ENCODE peak calls at places on chromosomes 3 and 15, in six cellular contexts. One of them, this sample, is unnamed. For H3K9me3, the result is how much of the 10 kb centered on the place peaks cover.

GRCh38 chr3:30643763-30644462 is 37.5 kb downstream of the TGFBR2 start:
- ATAC-seq in GM12878: peak
- ATAC-seq in HepG2: peak
- ATAC-seq in K562: no peak
- ATAC-seq in A549: peak
- ATAC-seq in upper lobe of left lung: no peak
- ATAC-seq in this sample: peak

GRCh38 chr15:50181983-50182232 is at the start of gene SLC27A2:
- ATAC-seq in GM12878: peak
- ATAC-seq in HepG2: peak
- ATAC-seq in K562: peak
- ATAC-seq in A549: peak
- ATAC-seq in upper lobe of left lung: peak
- ATAC-seq in this sample: peak

GRCh38 chr15:87493803-87494202 is 762.7 kb downstream of the NTRK3 start:
- ATAC-seq in GM12878: no peak
- ATAC-seq in HepG2: no peak
- ATAC-seq in K562: no peak
- ATAC-seq in A549: no peak
- ATAC-seq in upper lobe of left lung: no peak
- ATAC-seq in this sample: no peak

GRCh38 chr3:11254876-11255275 is 17.3 kb upstream of the ATG7 start:
- ATAC-seq in GM12878: no peak
- ATAC-seq in HepG2: no peak
- ATAC-seq in K562: no peak
- ATAC-seq in A549: no peak
- ATAC-seq in upper lobe of left lung: no peak
- ATAC-seq in this sample: no peak

GRCh38 chr3:180980612-180981011 is 8.9 kb downstream of the DNAJC19 start:
- ATAC-seq in GM12878: peak
- ATAC-seq in HepG2: peak
- ATAC-seq in K562: peak
- ATAC-seq in A549: no peak
- ATAC-seq in upper lobe of left lung: no peak
- ATAC-seq in this sample: no peak

GRCh38 chr3:25854635-25855034 is 64.7 kb downstream of the OXSM start:
- ATAC-seq in GM12878: no peak
- ATAC-seq in HepG2: peak
- ATAC-seq in K562: peak
- ATAC-seq in A549: peak
- ATAC-seq in upper lobe of left lung: peak
- ATAC-seq in this sample: peak

GRCh38 chr3:191435981-191436380 is 25.0 kb upstream of the PYDC2 start:
- ATAC-seq in GM12878: no peak
- ATAC-seq in HepG2: no peak
- ATAC-seq in K562: no peak
- ATAC-seq in A549: no peak
- ATAC-seq in upper lobe of left lung: no peak
- ATAC-seq in this sample: no peak

GRCh38 chr3:151228291-151229125 is 25.5 kb upstream of the GPR171 start:
- ATAC-seq in GM12878: peak
- ATAC-seq in HepG2: peak
- ATAC-seq in K562: peak
- ATAC-seq in A549: peak
- ATAC-seq in upper lobe of left lung: no peak
- ATAC-seq in this sample: no peak

GRCh38 chr3:111851511-111851954 is 7.5 kb upstream of the PHLDB2 start:
- ATAC-seq in GM12878: no peak
- ATAC-seq in HepG2: no peak
- ATAC-seq in K562: no peak
- ATAC-seq in A549: peak
- ATAC-seq in upper lobe of left lung: no peak
- ATAC-seq in this sample: peak

GRCh38 chr3:94184781-94185180 is 121.9 kb downstream of the NSUN3 start:
- ATAC-seq in GM12878: no peak
- ATAC-seq in HepG2: no peak
- ATAC-seq in K562: no peak
- ATAC-seq in A549: no peak
- ATAC-seq in upper lobe of left lung: no peak
- ATAC-seq in this sample: no peak

GRCh38 chr3:122469659-122470058 is 45.1 kb downstream of the KPNA1 start:
- ATAC-seq in GM12878: peak
- ATAC-seq in HepG2: no peak
- ATAC-seq in K562: no peak
- ATAC-seq in A549: no peak
- ATAC-seq in upper lobe of left lung: no peak
- ATAC-seq in this sample: no peak

GRCh38 chr3:80238606-80239005 is 470.8 kb upstream of the ROBO1 start:
- ATAC-seq in GM12878: no peak
- ATAC-seq in HepG2: no peak
- ATAC-seq in K562: no peak
- ATAC-seq in A549: no peak
- ATAC-seq in upper lobe of left lung: no peak
- ATAC-seq in this sample: no peak

GRCh38 chr15:100020614-100021013 is 287.4 kb upstream of the LYSMD4 start:
- ATAC-seq in GM12878: no peak
- ATAC-seq in HepG2: no peak
- ATAC-seq in K562: peak
- ATAC-seq in A549: peak
- ATAC-seq in upper lobe of left lung: no peak
- ATAC-seq in this sample: no peak

GRCh38 chr15:64213646-64214045 is 50.8 kb upstream of the PPIB start:
- ATAC-seq in GM12878: no peak
- ATAC-seq in HepG2: no peak
- ATAC-seq in K562: no peak
- ATAC-seq in A549: no peak
- ATAC-seq in upper lobe of left lung: no peak
- ATAC-seq in this sample: no peak

GRCh38 chr3:69787436-69788168 is 48.3 kb downstream of the MITF start:
- ATAC-seq in GM12878: peak
- ATAC-seq in HepG2: no peak
- ATAC-seq in K562: no peak
- ATAC-seq in A549: peak
- ATAC-seq in upper lobe of left lung: no peak
- ATAC-seq in this sample: peak

GRCh38 chr3:59247402-59247841 is 197.6 kb upstream of the CFAP20DC start:
- ATAC-seq in GM12878: peak
- ATAC-seq in HepG2: no peak
- ATAC-seq in K562: no peak
- ATAC-seq in A549: no peak
- ATAC-seq in upper lobe of left lung: no peak
- ATAC-seq in this sample: no peak

GRCh38 chr3:188090626-188091309 is 63.2 kb upstream of the LPP start:
- ATAC-seq in GM12878: no peak
- ATAC-seq in HepG2: no peak
- ATAC-seq in K562: no peak
- ATAC-seq in A549: no peak
- ATAC-seq in upper lobe of left lung: no peak
- ATAC-seq in this sample: no peak

GRCh38 chr3:53140575-53141467 is 10.6 kb upstream of the RFT1 start:
- ATAC-seq in GM12878: peak
- ATAC-seq in HepG2: no peak
- ATAC-seq in K562: peak
- ATAC-seq in A549: peak
- ATAC-seq in upper lobe of left lung: peak
- ATAC-seq in this sample: no peak

GRCh38 chr3:14142567-14143270 is 17.9 kb downstream of the TMEM43 start:
- ATAC-seq in GM12878: no peak
- ATAC-seq in HepG2: no peak
- ATAC-seq in K562: no peak
- ATAC-seq in A549: no peak
- ATAC-seq in upper lobe of left lung: no peak
- ATAC-seq in this sample: no peak

GRCh38 chr3:143429628-143430514 is 310.3 kb downstream of the CHST2 start:
- ATAC-seq in GM12878: no peak
- ATAC-seq in HepG2: no peak
- ATAC-seq in K562: peak
- ATAC-seq in A549: no peak
- ATAC-seq in upper lobe of left lung: no peak
- ATAC-seq in this sample: no peak

GRCh38 chr15:63288342-63288741 is 10.9 kb downstream of the APH1B start:
- ATAC-seq in GM12878: peak
- ATAC-seq in HepG2: no peak
- ATAC-seq in K562: peak
- ATAC-seq in A549: peak
- ATAC-seq in upper lobe of left lung: no peak
- ATAC-seq in this sample: no peak

GRCh38 chr3:10602769-10603768 is 97.7 kb upstream of the ATP2B2 start:
- ATAC-seq in GM12878: peak
- ATAC-seq in HepG2: no peak
- ATAC-seq in K562: no peak
- ATAC-seq in A549: no peak
- ATAC-seq in upper lobe of left lung: peak
- ATAC-seq in this sample: no peak

GRCh38 chr3:50299929-50300680 is 900 bp upstream of the HYAL3 start:
- ATAC-seq in GM12878: peak
- ATAC-seq in HepG2: no peak
- ATAC-seq in K562: peak
- ATAC-seq in A549: no peak
- ATAC-seq in upper lobe of left lung: peak
- ATAC-seq in this sample: no peak

GRCh38 chr3:72155391-72156064 is 370.6 kb upstream of the PROK2 start:
- ATAC-seq in GM12878: no peak
- ATAC-seq in HepG2: peak
- ATAC-seq in K562: peak
- ATAC-seq in A549: peak
- ATAC-seq in upper lobe of left lung: peak
- ATAC-seq in this sample: peak

GRCh38 chr3:22887664-22888291 is 315.3 kb upstream of the UBE2E2 start:
- ATAC-seq in GM12878: peak
- ATAC-seq in HepG2: no peak
- ATAC-seq in K562: no peak
- ATAC-seq in A549: peak
- ATAC-seq in upper lobe of left lung: no peak
- ATAC-seq in this sample: no peak

GRCh38 chr3:69451594-69451993 is 65.7 kb upstream of the FRMD4B start:
- ATAC-seq in GM12878: peak
- ATAC-seq in HepG2: no peak
- ATAC-seq in K562: no peak
- ATAC-seq in A549: peak
- ATAC-seq in upper lobe of left lung: no peak
- ATAC-seq in this sample: no peak

GRCh38 chr3:97974996-97975395 is 2.8 kb upstream of the RIOX2 start:
- ATAC-seq in GM12878: no peak
- ATAC-seq in HepG2: no peak
- ATAC-seq in K562: no peak
- ATAC-seq in A549: no peak
- ATAC-seq in upper lobe of left lung: no peak
- ATAC-seq in this sample: no peak

GRCh38 chr3:71130516-71131384 is 452.8 kb downstream of the FOXP1 start:
- ATAC-seq in GM12878: peak
- ATAC-seq in HepG2: peak
- ATAC-seq in K562: peak
- ATAC-seq in A549: peak
- ATAC-seq in upper lobe of left lung: peak
- ATAC-seq in this sample: peak

GRCh38 chr3:71129611-71130515 is 453.7 kb downstream of the FOXP1 start:
- ATAC-seq in GM12878: no peak
- ATAC-seq in HepG2: no peak
- ATAC-seq in K562: peak
- ATAC-seq in A549: peak
- ATAC-seq in upper lobe of left lung: no peak
- ATAC-seq in this sample: no peak

GRCh38 chr3:71132995-71133730 is 450.4 kb downstream of the FOXP1 start:
- ATAC-seq in GM12878: no peak
- ATAC-seq in HepG2: no peak
- ATAC-seq in K562: no peak
- ATAC-seq in A549: no peak
- ATAC-seq in upper lobe of left lung: no peak
- ATAC-seq in this sample: no peak

GRCh38 chr3:71131893-71132314 is 451.6 kb downstream of the FOXP1 start:
- ATAC-seq in GM12878: no peak
- ATAC-seq in HepG2: no peak
- ATAC-seq in K562: peak
- ATAC-seq in A549: no peak
- ATAC-seq in upper lobe of left lung: no peak
- ATAC-seq in this sample: no peak

GRCh38 chr3:71131385-71131871 is 452.1 kb downstream of the FOXP1 start:
- ATAC-seq in GM12878: no peak
- ATAC-seq in HepG2: no peak
- ATAC-seq in K562: no peak
- ATAC-seq in A549: no peak
- ATAC-seq in upper lobe of left lung: no peak
- ATAC-seq in this sample: no peak
- TF ChIP-seq EP300 in GM12878: no peak
- TF ChIP-seq EP300 in HepG2: no peak
- TF ChIP-seq EP300 in K562: no peak
- TF ChIP-seq EP300 in A549: no peak
- TF ChIP-seq EP300 in upper lobe of left lung: no peak
- TF ChIP-seq EP300 in this sample: no peak

GRCh38 chr3:74409066-74409465 is 205.4 kb downstream of the CNTN3 start:
- ATAC-seq in GM12878: no peak
- ATAC-seq in HepG2: no peak
- ATAC-seq in K562: no peak
- ATAC-seq in A549: no peak
- ATAC-seq in upper lobe of left lung: no peak
- ATAC-seq in this sample: no peak
- H3K9me3 ChIP-seq in GM12878: under half
- H3K9me3 ChIP-seq in HepG2: under half
- H3K9me3 ChIP-seq in K562: under half
- H3K9me3 ChIP-seq in A549: under half
- H3K9me3 ChIP-seq in upper lobe of left lung: under half
- H3K9me3 ChIP-seq in this sample: under half

GRCh38 chr3:15859507-15860013 is 61.8 kb upstream of the ANKRD28 start:
- ATAC-seq in GM12878: peak
- ATAC-seq in HepG2: peak
- ATAC-seq in K562: peak
- ATAC-seq in A549: peak
- ATAC-seq in upper lobe of left lung: peak
- ATAC-seq in this sample: peak
- TF ChIP-seq EP300 in GM12878: no peak
- TF ChIP-seq EP300 in HepG2: no peak
- TF ChIP-seq EP300 in K562: no peak
- TF ChIP-seq EP300 in A549: no peak
- TF ChIP-seq EP300 in upper lobe of left lung: no peak
- TF ChIP-seq EP300 in this sample: no peak

DNA sequence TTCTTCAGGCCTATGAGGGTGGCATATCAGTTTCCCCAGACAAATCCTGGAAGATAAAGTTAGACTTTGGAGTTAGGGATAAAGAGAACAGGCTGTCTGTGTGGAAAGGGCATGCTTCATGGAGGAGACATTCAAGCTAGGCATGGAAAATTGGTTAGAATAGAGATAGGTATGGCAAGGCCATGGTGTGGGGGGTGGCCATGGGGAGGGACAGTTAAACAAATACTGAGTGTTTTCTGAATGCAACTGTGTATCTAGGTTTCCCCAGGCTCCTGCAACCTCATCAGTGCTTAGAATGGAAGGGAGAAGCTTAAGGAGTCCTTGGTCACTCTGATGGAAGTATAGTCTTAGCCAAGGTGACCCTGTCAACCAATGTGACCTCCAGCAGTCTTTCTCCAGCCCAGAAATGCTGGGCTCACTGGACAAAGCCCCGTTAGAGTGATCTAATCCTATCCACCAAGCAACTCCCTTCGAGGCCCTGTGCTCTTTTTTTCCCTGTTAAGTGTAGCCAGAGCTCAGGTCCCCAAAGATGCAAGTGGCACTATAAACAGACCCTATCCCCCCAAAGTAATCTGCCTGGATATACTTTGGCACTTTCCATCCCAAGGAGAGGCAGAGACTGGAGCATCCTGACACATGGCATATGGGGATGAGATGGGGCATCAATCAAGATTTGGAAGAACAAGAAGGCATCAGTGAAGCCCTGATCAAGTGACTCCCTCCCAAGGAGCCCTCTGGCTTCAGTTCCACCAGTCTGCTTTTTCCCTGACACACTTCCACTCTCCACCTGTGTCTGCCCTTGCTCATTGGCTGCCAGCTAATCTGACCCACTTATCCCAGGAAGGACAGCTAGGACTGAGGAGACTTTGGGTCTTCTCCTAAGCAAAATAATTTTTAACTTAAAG is 5.6 kb upstream of the PKM start:
- ATAC-seq in GM12878: peak
- ATAC-seq in HepG2: peak
- ATAC-seq in K562: peak
- ATAC-seq in A549: peak
- ATAC-seq in upper lobe of left lung: no peak
- ATAC-seq in this sample: no peak
- H3K9me3 ChIP-seq in GM12878: under half
- H3K9me3 ChIP-seq in HepG2: under half
- H3K9me3 ChIP-seq in K562: under half
- H3K9me3 ChIP-seq in A549: under half
- H3K9me3 ChIP-seq in upper lobe of left lung: under half
- H3K9me3 ChIP-seq in this sample: under half